ENCODE peak calls at places on chromosome 11, in ten cellular contexts. R, V, N, P, F, D, G, C, Y and O are unnamed samples.
A peak's percentile ranks its signal among the peaks of the same experiment; 100 is the strongest.

GRCh38 chr11:74989269-74989655 is 529 bp downstream of the NEU3 start:
- DNase-seq in R (no peak), V (peak; percentile 31), N (no peak), P (no peak), F (peak; percentile 40), D (no peak), G (peak; percentile 2), C (peak; percentile 22), Y (no peak), O (peak; percentile 19)

GRCh38 chr11:42901084-42901483 is 410.7 kb upstream of the API5 start:
- DNase-seq in R (no peak), V (no peak), N (no peak), P (no peak), F (no peak), D (no peak), G (no peak), C (no peak), Y (no peak), O (no peak)

GRCh38 chr11:70509476-70509875 is 111.1 kb downstream of the CTTN start:
- DNase-seq in R (no peak), V (no peak), N (no peak), P (no peak), F (no peak), D (no peak), G (no peak), C (no peak), Y (peak; percentile 8), O (no peak)

GRCh38 chr11:1791912-1792311 is 28.2 kb upstream of the CTSD start:
- DNase-seq in R (no peak), V (no peak), N (no peak), P (no peak), F (no peak), D (no peak), G (no peak), C (no peak), Y (no peak), O (no peak)

GRCh38 chr11:57457643-57458023 is 2.7 kb upstream of the RTN4RL2 start:
- DNase-seq in R (no peak), V (no peak), N (no peak), P (no peak), F (no peak), D (no peak), G (no peak), C (no peak), Y (no peak), O (no peak)

GRCh38 chr11:47510231-47510630 is 42.7 kb downstream of the CELF1 start:
- DNase-seq in R (no peak), V (no peak), N (no peak), P (no peak), F (peak; percentile 41), D (no peak), G (no peak), C (no peak), Y (no peak), O (no peak)

GRCh38 chr11:17368551-17368950 is 17.0 kb downstream of the NCR3LG1 start:
- DNase-seq in R (no peak), V (no peak), N (no peak), P (no peak), F (no peak), D (no peak), G (no peak), C (no peak), Y (no peak), O (no peak)

GRCh38 chr11:8709002-8709672 is 26.5 kb downstream of the RPL27A start:
- DNase-seq in R (peak; percentile 78), V (no peak), N (peak; percentile 98), P (peak; percentile 79), F (no peak), D (no peak), G (no peak), C (peak; percentile 84), Y (peak; percentile 89), O (no peak)

GRCh38 chr11:114263510-114264170 is 32.6 kb upstream of the NNMT start:
- DNase-seq in R (no peak), V (no peak), N (no peak), P (no peak), F (no peak), D (no peak), G (no peak), C (peak; percentile 36), Y (no peak), O (no peak)

GRCh38 chr11:1773711-1774550 is 10.2 kb upstream of the CTSD start:
- DNase-seq in R (no peak), V (no peak), N (peak; percentile 63), P (no peak), F (no peak), D (no peak), G (no peak), C (no peak), Y (no peak), O (no peak)

GRCh38 chr11:128500488-128500887 is 86.9 kb downstream of the ETS1 start:
- DNase-seq in R (no peak), V (no peak), N (no peak), P (no peak), F (no peak), D (no peak), G (no peak), C (no peak), Y (no peak), O (no peak)

DNA sequence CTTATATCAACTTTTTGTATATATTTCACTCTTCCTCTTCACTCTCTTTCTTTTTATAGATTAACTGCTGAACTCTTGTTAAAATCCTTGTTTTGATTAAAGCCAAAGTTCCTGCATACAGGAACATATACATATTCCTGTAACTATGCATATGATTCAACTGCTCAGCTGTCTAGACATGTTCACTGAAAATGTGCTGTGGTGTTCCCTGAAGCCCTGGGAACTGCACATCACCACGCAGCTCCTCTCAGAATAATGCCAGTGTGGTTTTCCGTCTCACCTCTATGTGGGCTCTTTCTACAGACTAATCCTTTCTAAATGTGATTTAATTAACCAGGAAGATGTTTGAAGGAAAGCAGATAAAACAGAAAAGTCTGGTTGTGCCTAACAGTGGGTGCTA is 25.6 kb upstream of the MMP12 start:
- DNase-seq in R (no peak), V (no peak), N (no peak), P (no peak), F (no peak), D (no peak), G (no peak), C (no peak), Y (no peak), O (no peak)
- TF ChIP-seq CTCF in R (no peak), V (no peak), N (no peak), P (no peak), F (no peak), D (no peak), G (no peak), C (no peak), Y (no peak), O (no peak)

GRCh38 chr11:19320764-19321163 is 80.0 kb upstream of the E2F8 start:
- DNase-seq in R (no peak), V (no peak), N (no peak), P (no peak), F (no peak), D (no peak), G (no peak), C (no peak), Y (no peak), O (no peak)

GRCh38 chr11:19327280-19327679 is 86.5 kb upstream of the E2F8 start:
- DNase-seq in R (no peak), V (no peak), N (no peak), P (no peak), F (no peak), D (no peak), G (no peak), C (no peak), Y (no peak), O (no peak)

GRCh38 chr11:19321351-19321750 is 80.6 kb upstream of the E2F8 start:
- DNase-seq in R (no peak), V (no peak), N (no peak), P (no peak), F (no peak), D (no peak), G (no peak), C (no peak), Y (no peak), O (no peak)

GRCh38 chr11:19326499-19326898 is 85.8 kb upstream of the E2F8 start:
- DNase-seq in R (no peak), V (no peak), N (no peak), P (no peak), F (no peak), D (no peak), G (no peak), C (peak; percentile 64), Y (no peak), O (no peak)

DNA sequence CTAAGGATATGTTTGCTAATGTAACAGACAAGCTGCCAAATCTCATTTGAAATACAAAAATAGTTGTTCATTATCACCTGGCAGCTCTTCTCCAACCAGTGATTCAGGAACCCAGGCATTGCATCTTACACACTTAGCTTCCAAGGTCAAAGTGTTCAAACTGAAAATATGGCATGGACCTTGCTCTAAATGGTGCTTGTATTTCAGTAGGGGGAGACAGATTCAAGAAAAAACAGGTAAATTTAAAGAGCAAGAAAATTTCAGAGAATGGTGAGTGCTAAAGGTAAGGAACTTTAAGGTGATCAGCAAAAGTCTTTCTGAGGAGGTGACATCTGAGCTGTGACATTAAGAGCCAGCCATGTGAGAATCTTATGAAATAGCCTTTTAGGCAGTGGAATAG is 82.8 kb upstream of the E2F8 start:
- DNase-seq in R (no peak), V (no peak), N (no peak), P (no peak), F (no peak), D (no peak), G (no peak), C (peak; percentile 41), Y (no peak), O (no peak)
- TF ChIP-seq CTCF in R (no peak), V (no peak), N (no peak), P (no peak), F (peak; percentile 23), D (no peak), G (peak; percentile 15), C (peak; percentile 54), Y (no peak), O (no peak)

DNA sequence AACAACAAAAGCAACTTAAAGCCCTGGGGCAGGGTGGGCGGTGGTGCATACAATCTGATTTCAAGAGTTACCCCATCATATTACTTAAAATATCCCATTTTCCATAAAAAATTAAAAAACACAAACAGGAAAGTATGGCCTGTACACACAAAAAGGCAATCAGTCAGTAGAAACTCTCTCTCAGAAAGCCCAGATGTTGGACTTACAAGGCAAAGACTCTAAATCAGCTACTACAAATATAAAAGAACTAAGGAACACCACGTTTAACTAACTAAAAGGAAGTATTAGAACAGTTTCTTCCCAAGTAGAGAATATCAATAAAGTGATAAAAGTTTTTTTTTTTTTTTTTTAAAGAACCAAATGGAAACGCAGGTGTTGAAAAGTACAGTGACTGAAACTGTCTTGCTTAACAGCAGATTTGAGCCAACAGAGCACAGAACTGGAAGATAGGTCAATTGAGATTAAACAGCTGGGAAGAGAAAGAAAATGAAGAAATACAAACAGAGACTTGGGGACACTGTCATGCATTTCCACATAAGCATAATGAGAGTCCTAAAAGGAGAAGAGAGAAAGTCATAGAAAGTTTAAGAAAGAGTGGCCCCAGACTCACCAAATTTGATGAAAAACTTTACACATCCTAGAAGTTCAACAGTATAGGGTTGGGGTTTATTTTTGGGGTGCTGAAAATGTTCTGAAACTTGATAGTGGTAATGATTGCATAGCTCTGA is 8.6 kb downstream of the SC5D start:
- DNase-seq in R (no peak), V (no peak), N (no peak), P (no peak), F (no peak), D (no peak), G (no peak), C (peak; percentile 34), Y (no peak), O (no peak)
- TF ChIP-seq CTCF in R (no peak), V (no peak), N (no peak), P (no peak), F (no peak), D (no peak), G (no peak), C (no peak), Y (no peak), O (no peak)

GRCh38 chr11:33942954-33943353 is 51.1 kb upstream of the LMO2 start:
- DNase-seq in R (no peak), V (peak; percentile 23), N (no peak), P (peak; percentile 41), F (peak; percentile 58), D (no peak), G (no peak), C (peak; percentile 78), Y (peak; percentile 60), O (peak; percentile 66)
- TF ChIP-seq CTCF in R (no peak), V (no peak), N (no peak), P (no peak), F (no peak), D (no peak), G (no peak), C (peak; percentile 9), Y (no peak), O (no peak)